ENCODE peak calls at places on chromosome 15, in eight cellular contexts. Y is cardiac muscle cell, K is heart right ventricle, B is A549, D is RWPE1, O is left ventricle myocardium inferior, Z is endothelial cell of umbilical vein, N is GM23338. E is an unnamed sample.

GRCh38 chr15:55868707-55869106 is 124.7 kb downstream of the NEDD4 start:
- DNase-seq in D (peak), O (no peak), Z (no peak), B (peak), K (no peak), Y (no peak), N (no peak), E (no peak)

GRCh38 chr15:77027111-77027696 is 32.3 kb downstream of the PSTPIP1 start:
- DNase-seq in N (no peak), B (no peak), K (no peak), D (no peak), Z (no peak), Y (no peak), O (no peak), E (no peak)

GRCh38 chr15:31483924-31484368 is 157.3 kb downstream of the KLF13 start:
- DNase-seq in B (no peak), D (no peak), O (no peak), Z (no peak), K (no peak), Y (no peak), N (peak), E (no peak)

GRCh38 chr15:41827290-41827879 is 507 bp upstream of the JMJD7 start:
- DNase-seq in D (no peak), K (no peak), N (peak), Y (peak), O (peak), Z (peak), B (no peak), E (no peak)

GRCh38 chr15:39622660-39623549 is 42.0 kb downstream of the THBS1 start:
- DNase-seq in Y (no peak), Z (no peak), O (no peak), D (no peak), K (no peak), B (no peak), N (no peak), E (no peak)

GRCh38 chr15:34262362-34262761 is 37.5 kb downstream of the EMC4 start:
- DNase-seq in Y (no peak), D (no peak), N (no peak), K (no peak), Z (no peak), O (no peak), B (no peak), E (no peak)

GRCh38 chr15:64878708-64879107 is 33.0 kb upstream of the ANKDD1A start:
- DNase-seq in Z (peak), N (no peak), O (no peak), D (no peak), Y (no peak), K (peak), B (no peak), E (no peak)

GRCh38 chr15:64779024-64779423 is 3.6 kb upstream of the RBPMS2 start:
- DNase-seq in Z (no peak), K (no peak), D (no peak), B (no peak), O (no peak), N (no peak), Y (no peak), E (no peak)

GRCh38 chr15:79593119-79593869 is 161.2 kb downstream of the MINAR1 start:
- DNase-seq in Y (peak), D (no peak), N (peak), Z (peak), B (peak), O (no peak), K (no peak), E (no peak)

GRCh38 chr15:20349774-20350498 is 191.7 kb downstream of the GOLGA6L6 start:
- DNase-seq in O (no peak), K (no peak), B (peak), D (no peak), Y (no peak), N (no peak), Z (no peak), E (no peak)

GRCh38 chr15:53038542-53038941 is 248.4 kb upstream of the ONECUT1 start:
- DNase-seq in O (no peak), Z (no peak), D (no peak), K (no peak), B (no peak), Y (no peak), N (no peak), E (no peak)

GRCh38 chr15:76139368-76140068 is 79.7 kb downstream of the TMEM266 start:
- DNase-seq in N (peak), K (peak), D (peak), B (peak), Y (peak), O (peak), Z (peak), E (peak)

GRCh38 chr15:40051616-40052415 is 12.8 kb upstream of the SRP14 start:
- DNase-seq in Z (no peak), N (no peak), Y (no peak), K (no peak), D (no peak), O (no peak), B (no peak), E (no peak)

GRCh38 chr15:89371145-89372044 is 36.8 kb upstream of the POLG start:
- DNase-seq in Y (no peak), B (no peak), N (peak), D (no peak), O (no peak), K (no peak), Z (no peak), E (no peak)

GRCh38 chr15:87849181-87849580 is 407.4 kb downstream of the NTRK3 start:
- DNase-seq in Y (no peak), N (no peak), K (no peak), O (no peak), Z (no peak), B (no peak), D (no peak), E (no peak)

GRCh38 chr15:92091155-92091734 is 237.7 kb downstream of the SLCO3A1 start:
- DNase-seq in O (no peak), B (peak), D (peak), Z (peak), Y (peak), K (peak), N (peak), E (peak)

GRCh38 chr15:48064435-48064834 is 56.4 kb upstream of the SLC24A5 start:
- DNase-seq in B (no peak), N (no peak), Z (no peak), Y (no peak), O (no peak), K (no peak), D (no peak), E (no peak)

GRCh38 chr15:83449928-83450501 is 2.9 kb downstream of the SH3GL3 start:
- DNase-seq in Z (no peak), O (no peak), B (no peak), D (no peak), N (no peak), Y (no peak), K (no peak), E (no peak)

GRCh38 chr15:78077053-78077859 is at the start of gene TBC1D2B:
- DNase-seq in N (peak), D (peak), O (peak), Z (peak), B (peak), K (no peak), Y (peak), E (peak)

GRCh38 chr15:82802497-82802896 is 3.4 kb downstream of the FSD2 start:
- DNase-seq in O (no peak), Z (no peak), K (no peak), B (no peak), D (no peak), Y (no peak), N (no peak), E (no peak)

GRCh38 chr15:87944687-87945086 is 311.9 kb downstream of the NTRK3 start:
- DNase-seq in B (no peak), Y (no peak), O (peak), D (no peak), N (no peak), Z (no peak), K (peak), E (no peak)

GRCh38 chr15:68129072-68129471 is 75.0 kb downstream of the PIAS1 start:
- DNase-seq in N (no peak), D (no peak), B (no peak), K (no peak), O (no peak), Y (no peak), Z (no peak), E (no peak)

GRCh38 chr15:89472785-89473256 is 23.6 kb downstream of the RHCG start:
- DNase-seq in Y (peak), B (peak), N (peak), Z (peak), D (peak), K (peak), O (peak), E (no peak)

GRCh38 chr15:93261845-93262244 is 172.8 kb upstream of the RGMA start:
- DNase-seq in N (no peak), D (no peak), O (no peak), Z (no peak), Y (no peak), K (no peak), B (no peak), E (no peak)

GRCh38 chr15:65072027-65072426 is 4.2 kb upstream of the RASL12 start:
- DNase-seq in O (peak), B (no peak), D (no peak), N (no peak), K (peak), Y (no peak), Z (no peak), E (no peak)

GRCh38 chr15:90465930-90466567 is 63.7 kb upstream of the CRTC3 start:
- DNase-seq in N (no peak), Y (no peak), O (no peak), B (no peak), D (no peak), K (no peak), Z (peak), E (no peak)

GRCh38 chr15:69893863-69894262 is 203.9 kb downstream of the TLE3 start:
- DNase-seq in Z (no peak), O (peak), Y (no peak), N (peak), B (no peak), K (peak), D (no peak), E (peak)

GRCh38 chr15:89136084-89136806 is 48.0 kb downstream of the ABHD2 start:
- DNase-seq in Z (no peak), O (no peak), D (no peak), B (no peak), N (no peak), K (no peak), Y (no peak), E (no peak)

GRCh38 chr15:83210619-83211018 is 3.0 kb upstream of the HDGFL3 start:
- DNase-seq in D (peak), B (no peak), O (no peak), K (no peak), Y (peak), N (no peak), Z (no peak), E (no peak)

GRCh38 chr15:92811514-92811913 is 88.6 kb upstream of the CHD2 start:
- DNase-seq in D (no peak), B (peak), Z (no peak), N (no peak), K (no peak), Y (no peak), O (no peak), E (no peak)

GRCh38 chr15:48020166-48020565 is 100.6 kb upstream of the SLC24A5 start:
- DNase-seq in K (no peak), O (no peak), Z (no peak), Y (no peak), D (no peak), N (no peak), B (no peak), E (no peak)

GRCh38 chr15:64842986-64843561 is 1.4 kb downstream of the PLEKHO2 start:
- DNase-seq in D (no peak), O (peak), Y (no peak), N (no peak), K (peak), Z (peak), B (no peak), E (no peak)

GRCh38 chr15:94845391-94845718 is 614.0 kb downstream of the MCTP2 start:
- DNase-seq in O (no peak), Z (no peak), B (no peak), K (no peak), Y (no peak), D (no peak), N (no peak), E (no peak)

GRCh38 chr15:55800216-55800615 is 57.3 kb upstream of the PRTG start:
- DNase-seq in B (no peak), K (no peak), Y (no peak), D (no peak), O (no peak), Z (no peak), N (no peak), E (no peak)

GRCh38 chr15:33007295-33007855 is 187.1 kb downstream of the FMN1 start:
- DNase-seq in O (no peak), Y (peak), Z (peak), N (peak), B (peak), D (peak), K (no peak), E (no peak)

GRCh38 chr15:82810061-82810862 is 834 bp downstream of the WHAMM start:
- DNase-seq in B (peak), D (no peak), O (peak), Y (peak), K (no peak), N (peak), Z (peak), E (peak)

GRCh38 chr15:70470556-70471191 is 292.7 kb downstream of the UACA start:
- DNase-seq in B (no peak), O (no peak), K (no peak), N (no peak), D (no peak), Y (no peak), Z (no peak), E (no peak)

GRCh38 chr15:70533931-70534742 is 229.2 kb downstream of the UACA start:
- DNase-seq in D (no peak), Y (no peak), K (no peak), B (no peak), Z (no peak), O (no peak), N (no peak), E (no peak)

GRCh38 chr15:31046759-31047359 is 54.7 kb downstream of the TRPM1 start:
- DNase-seq in D (no peak), O (peak), N (peak), B (no peak), Z (no peak), Y (no peak), K (no peak), E (no peak)

DNA sequence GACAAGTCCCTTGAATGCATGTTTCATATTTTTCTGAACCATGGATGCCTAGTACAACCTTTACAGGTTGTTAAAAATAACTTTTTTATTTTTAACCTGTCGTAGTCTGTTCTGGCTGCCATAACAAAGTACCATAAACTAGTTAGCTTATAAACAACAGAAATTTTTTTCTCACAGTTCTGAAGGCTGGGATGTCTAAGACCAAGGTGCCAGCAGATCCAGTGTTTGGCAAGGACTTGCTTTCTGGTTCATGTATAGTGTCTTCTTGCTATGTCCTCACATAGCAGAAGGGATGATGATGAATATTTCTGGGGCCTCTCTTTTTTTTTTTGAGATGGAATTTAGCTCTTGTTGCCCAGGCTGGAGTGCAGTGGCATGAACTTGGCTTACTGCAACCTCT is 23.0 kb upstream of the POLR2M start:
- DNase-seq in B (no peak), N (no peak), O (no peak), Y (no peak), Z (no peak), K (no peak), D (no peak), E (no peak)
- H3K27ac ChIP-seq in B (no peak), N (no peak), O (peak), Y (no peak), Z (no peak), K (peak), D (no peak), E (no peak)

GRCh38 chr15:74878273-74878672 is 5.1 kb upstream of the SCAMP2 start:
- DNase-seq in Y (no peak), K (no peak), O (no peak), Z (no peak), N (no peak), B (no peak), D (no peak), E (no peak)

GRCh38 chr15:74884428-74885223 is 5.2 kb upstream of the MPI start:
- DNase-seq in O (no peak), K (no peak), Y (no peak), D (peak), Z (no peak), N (no peak), B (no peak), E (no peak)

GRCh38 chr15:74885461-74885860 is 4.4 kb upstream of the MPI start:
- DNase-seq in Y (no peak), N (no peak), O (no peak), K (no peak), D (no peak), B (no peak), Z (no peak), E (no peak)

GRCh38 chr15:74882528-74882927 is 7.3 kb upstream of the MPI start:
- DNase-seq in Y (no peak), D (no peak), O (no peak), B (no peak), N (peak), K (no peak), Z (no peak), E (no peak)
- H3K27ac ChIP-seq in Y (no peak), D (no peak), O (no peak), B (no peak), N (no peak), K (no peak), Z (no peak), E (no peak)

GRCh38 chr15:67047149-67047661 is 18.2 kb upstream of the SMAD3 start:
- DNase-seq in O (no peak), N (no peak), K (no peak), B (no peak), Z (no peak), D (no peak), Y (no peak), E (no peak)
- H3K27ac ChIP-seq in O (no peak), N (no peak), K (no peak), B (peak), Z (no peak), D (no peak), Y (no peak), E (no peak)

GRCh38 chr15:84606653-84607120 is 5.9 kb downstream of the ZSCAN2 start:
- DNase-seq in D (no peak), Z (peak), Y (no peak), K (no peak), B (peak), O (no peak), N (no peak), E (no peak)
- H3K27ac ChIP-seq in D (no peak), Z (no peak), Y (peak), K (no peak), B (peak), O (no peak), N (peak), E (no peak)

GRCh38 chr15:58521293-58521991 is 89.7 kb downstream of the LIPC start:
- DNase-seq in D (peak), Z (peak), B (peak), Y (no peak), N (peak), O (peak), K (peak), E (peak)
- H3K27ac ChIP-seq in D (no peak), Z (peak), B (peak), Y (no peak), N (no peak), O (peak), K (peak), E (peak)

DNA sequence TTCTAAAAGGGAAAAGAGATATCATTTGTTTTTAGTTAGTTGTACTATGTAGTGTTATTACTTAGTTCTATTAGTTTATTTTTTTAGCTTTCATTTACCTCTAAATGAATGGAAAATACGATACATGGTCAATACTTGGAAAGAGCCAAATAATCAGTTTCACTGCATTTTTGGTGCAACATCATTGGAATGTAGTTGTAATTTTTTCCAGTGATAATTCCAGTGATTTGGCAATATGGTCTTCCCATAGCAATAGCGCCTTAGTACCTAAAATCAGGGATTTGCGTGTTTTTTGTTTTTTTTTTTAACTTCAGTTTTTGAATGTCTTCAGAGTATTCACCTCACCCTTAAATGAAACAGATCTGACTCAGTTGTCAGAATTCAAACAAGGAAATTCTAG is 41.8 kb downstream of the RAB8B start:
- DNase-seq in Z (no peak), K (no peak), O (no peak), B (no peak), N (no peak), Y (no peak), D (no peak), E (no peak)
- H3K27ac ChIP-seq in Z (no peak), K (no peak), O (no peak), B (no peak), N (no peak), Y (no peak), D (no peak), E (no peak)

DNA sequence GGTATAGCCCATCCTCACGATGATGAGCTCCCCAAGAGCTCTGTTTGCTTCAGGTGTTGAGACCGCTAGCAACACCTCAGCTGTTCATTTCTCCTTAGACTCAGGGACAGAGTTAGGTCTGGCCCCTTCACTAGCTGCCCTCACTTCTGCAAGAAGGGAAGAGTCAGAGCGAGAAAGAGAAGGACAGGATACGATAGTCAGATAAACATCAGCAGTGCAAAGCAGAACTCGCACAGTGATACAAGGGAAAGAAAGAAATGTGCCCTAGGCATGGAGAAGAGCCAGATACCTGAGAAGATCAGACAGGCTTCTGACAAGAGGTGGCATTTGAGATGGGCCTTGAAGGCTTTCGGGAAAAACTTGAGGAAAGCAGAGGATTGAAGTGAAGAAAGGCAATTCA is 106.2 kb downstream of the PGPEP1L start:
- DNase-seq in Z (no peak), K (no peak), D (no peak), Y (no peak), O (no peak), B (no peak), N (no peak), E (no peak)
- H3K27ac ChIP-seq in Z (no peak), K (peak), D (peak), Y (no peak), O (no peak), B (peak), N (no peak), E (no peak)

E was measured in caudate nucleus.